ENCODE peak calls at places on chromosome 10, in four cellular contexts. T is prostate gland, D is left ventricle myocardium inferior, O is cardiac muscle cell. M is an unnamed sample. For H3K9me3, the result is how much of the 10 kb centered on the place peaks cover.

GRCh38 chr10:82378146-82378545 is 503.2 kb downstream of the NRG3 start:
- DNase-seq in O (peak), T (no peak), D (no peak), M (peak)

GRCh38 chr10:131885391-131886165 is 15.2 kb upstream of the PPP2R2D start:
- DNase-seq in T (peak), O (peak), D (peak), M (peak)

GRCh38 chr10:70528726-70529362 is 50.3 kb downstream of the PALD1 start:
- DNase-seq in D (no peak), O (peak), T (no peak), M (peak)

GRCh38 chr10:104809288-104810090 is 168.4 kb downstream of the SORCS3 start:
- DNase-seq in D (no peak), O (no peak), T (no peak), M (no peak)

GRCh38 chr10:131825150-131825907 is 75.5 kb upstream of the PPP2R2D start:
- DNase-seq in T (no peak), O (no peak), D (no peak), M (no peak)

GRCh38 chr10:130606001-130606405 is 469.8 kb downstream of the GLRX3 start:
- DNase-seq in D (no peak), O (no peak), T (no peak), M (no peak)

GRCh38 chr10:122515588-122516231 is 44.8 kb upstream of the DMBT1 start:
- DNase-seq in D (peak), O (no peak), T (no peak), M (peak)

GRCh38 chr10:130495116-130495862 is 359.1 kb downstream of the GLRX3 start:
- DNase-seq in T (no peak), D (no peak), O (no peak), M (no peak)

GRCh38 chr10:62430881-62431280 is 56.7 kb downstream of the ZNF365 start:
- DNase-seq in T (no peak), O (no peak), D (no peak), M (no peak)

GRCh38 chr10:10233256-10233655 is 784.4 kb upstream of the CELF2 start:
- DNase-seq in T (no peak), O (no peak), D (no peak), M (no peak)
- H3K9me3 ChIP-seq in T (under half), O (under half), D (under half), M (under half)

GRCh38 chr10:4670737-4671136 is 155.3 kb upstream of the AKR1E2 start:
- DNase-seq in D (no peak), T (no peak), O (no peak), M (no peak)
- H3K27ac ChIP-seq in D (peak), T (no peak), O (no peak), M (no peak)

GRCh38 chr10:63738410-63738809 is 217.2 kb downstream of the REEP3 start:
- DNase-seq in T (no peak), O (no peak), D (no peak), M (no peak)
- H3K4me3 ChIP-seq in T (no peak), O (no peak), D (no peak), M (no peak)

DNA sequence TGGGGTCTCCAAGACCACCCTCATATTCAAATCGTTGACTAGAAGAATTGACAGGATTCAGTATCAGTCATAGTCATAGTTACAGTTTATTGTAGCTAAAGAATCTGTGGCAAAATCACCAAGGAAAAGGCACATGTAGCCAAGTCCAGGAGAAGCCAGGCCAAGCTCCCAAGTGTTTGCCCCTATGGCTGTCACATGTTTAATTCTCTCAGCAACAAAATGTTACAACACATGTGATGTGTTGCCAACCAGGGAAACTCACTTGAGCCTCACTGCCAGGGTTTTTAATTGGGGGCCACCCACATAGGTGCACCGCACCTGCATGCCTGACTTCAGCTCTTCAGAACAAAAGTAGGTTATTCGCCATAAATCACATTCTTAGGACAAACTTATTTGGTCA is 1030.9 kb upstream of the CELF2 start:
- DNase-seq in T (no peak), O (no peak), D (no peak), M (no peak)
- H3K9me3 ChIP-seq in T (under half), O (under half), D (under half), M (under half)

DNA sequence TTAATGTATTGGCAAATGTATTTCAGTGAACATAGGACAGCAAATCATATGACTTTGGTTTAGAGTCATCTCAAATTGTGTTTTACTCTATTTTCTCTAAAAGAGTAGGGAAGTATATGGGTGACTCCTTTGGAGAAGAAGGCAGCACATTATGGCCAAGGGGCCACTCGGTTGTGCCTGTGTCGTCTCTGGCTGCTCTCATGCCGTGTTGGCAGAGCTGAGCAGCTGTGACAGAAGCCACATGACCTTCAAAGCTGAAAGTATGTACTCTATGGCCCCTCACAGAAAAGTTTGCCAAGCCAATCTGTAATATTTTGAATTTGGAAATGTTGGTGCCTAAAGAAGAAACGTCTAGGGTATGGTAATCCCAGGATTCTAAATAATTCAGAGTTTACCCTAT is 47.5 kb downstream of the TASOR2 start:
- DNase-seq in O (peak), D (peak), T (no peak), M (no peak)
- H3K27ac ChIP-seq in O (peak), D (peak), T (no peak), M (peak)

DNA sequence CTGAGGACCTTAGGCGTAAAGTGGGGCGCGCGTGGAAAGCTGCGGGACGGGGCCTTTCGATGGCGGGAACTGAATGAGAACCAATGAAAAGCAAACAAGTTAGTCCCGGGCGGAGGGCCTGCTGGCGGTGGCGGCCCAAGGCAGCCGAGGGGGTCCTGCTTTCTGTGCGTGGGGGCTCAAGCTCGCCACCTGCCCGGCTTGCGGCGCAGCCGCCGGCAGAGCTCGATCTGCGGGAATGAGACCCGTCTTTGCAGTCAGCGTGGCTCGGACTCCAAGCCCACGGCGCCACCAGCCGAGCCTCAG is 477 bp upstream of the CXCL12 start:
- DNase-seq in O (no peak), T (no peak), D (no peak), M (no peak)
- H3K4me3 ChIP-seq in O (peak), T (peak), D (peak), M (peak)

GRCh38 chr10:91091780-91092179 is 128.7 kb upstream of the PCGF5 start:
- DNase-seq in O (no peak), D (no peak), T (no peak), M (no peak)

GRCh38 chr10:91090761-91091529 is 129.5 kb upstream of the PCGF5 start:
- DNase-seq in O (no peak), D (no peak), T (no peak), M (no peak)

GRCh38 chr10:91097313-91097712 is 123.2 kb upstream of the PCGF5 start:
- DNase-seq in D (no peak), T (no peak), O (no peak), M (no peak)

DNA sequence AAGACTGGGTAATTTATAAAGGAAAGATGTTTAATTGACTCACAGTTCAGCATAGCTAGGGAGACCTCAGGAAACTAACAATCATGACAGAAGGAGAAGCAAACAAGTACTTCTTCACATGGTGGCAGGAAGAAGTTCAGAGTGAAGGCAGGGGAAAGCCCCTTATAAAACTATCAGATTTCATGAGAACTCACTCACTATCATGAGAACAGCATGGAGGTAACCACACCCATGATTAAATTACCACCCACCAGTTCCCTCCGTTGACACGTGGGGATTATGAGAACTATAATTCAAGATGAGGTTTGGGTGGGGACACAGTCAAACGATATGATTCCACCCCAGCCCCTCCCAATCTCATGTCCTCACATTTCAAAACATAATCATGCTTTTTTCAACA is 124.2 kb upstream of the PCGF5 start:
- DNase-seq in T (no peak), O (no peak), D (no peak), M (no peak)
- H3K9me3 ChIP-seq in T (under half), O (under half), D (under half), M (under half)

GRCh38 chr10:110858297-110858934 is 13.3 kb upstream of the PDCD4 start:
- DNase-seq in O (no peak), T (no peak), D (no peak), M (no peak)

GRCh38 chr10:110859206-110859946 is 12.4 kb upstream of the PDCD4 start:
- DNase-seq in D (no peak), O (no peak), T (no peak), M (peak)

GRCh38 chr10:110861476-110861875 is 10.3 kb upstream of the PDCD4 start:
- DNase-seq in D (no peak), O (no peak), T (no peak), M (no peak)

GRCh38 chr10:110860576-110861241 is 11.0 kb upstream of the PDCD4 start:
- DNase-seq in T (no peak), D (no peak), O (no peak), M (no peak)

GRCh38 chr10:110859947-110860376 is 11.8 kb upstream of the PDCD4 start:
- DNase-seq in T (no peak), D (no peak), O (no peak), M (no peak)
- H3K27ac ChIP-seq in T (peak), D (peak), O (peak), M (peak)